ENCODE peak calls at places on chromosome 1, in nine cellular contexts. Z, R, L, X, N, P, Y, U and D are unnamed samples.
A peak's percentile ranks its signal among the peaks of the same experiment; 100 is the strongest.

GRCh38 chr1:204478166-204478899 is 16.3 kb downstream of the PIK3C2B start:
- DNase-seq in N (no peak), R (no peak), P (no peak), L (no peak), Y (no peak), U (no peak), X (no peak), Z (no peak), D (peak; percentile 40)

GRCh38 chr1:44543816-44544185 is 130.5 kb downstream of the TMEM53 start:
- DNase-seq in N (no peak), U (no peak), X (no peak), L (peak; percentile 80), Z (no peak), P (no peak), Y (no peak), R (no peak), D (peak; percentile 68)

GRCh38 chr1:93960641-93961147 is 51.5 kb upstream of the GCLM start:
- DNase-seq in R (no peak), L (no peak), Y (no peak), Z (no peak), N (no peak), P (peak; percentile 52), U (no peak), X (no peak), D (no peak)

GRCh38 chr1:202964755-202965440 is 2.2 kb downstream of the CYB5R1 start:
- DNase-seq in Y (no peak), R (peak; percentile 73), P (no peak), X (no peak), N (peak; percentile 59), U (no peak), Z (peak; percentile 75), L (peak; percentile 81), D (no peak)

GRCh38 chr1:13593511-13594131 is 10.0 kb downstream of the PDPN start:
- DNase-seq in Y (peak; percentile 90), P (peak; percentile 65), R (peak; percentile 94), Z (peak; percentile 31), N (peak; percentile 6), U (no peak), L (peak; percentile 70), X (peak; percentile 49), D (peak; percentile 50)

GRCh38 chr1:93839307-93839706 is 39.7 kb downstream of the DNTTIP2 start:
- DNase-seq in Z (no peak), U (no peak), N (peak; percentile 78), L (no peak), X (no peak), Y (no peak), R (peak; percentile 92), P (no peak), D (no peak)

GRCh38 chr1:225462714-225463574 is 35.1 kb upstream of the LBR start:
- DNase-seq in X (no peak), U (no peak), Z (no peak), R (no peak), N (no peak), L (peak; percentile 69), P (no peak), Y (peak; percentile 84), D (no peak)

GRCh38 chr1:40404670-40405462 is 31.3 kb downstream of the SMAP2 start:
- DNase-seq in P (peak; percentile 59), R (peak; percentile 77), N (peak; percentile 31), L (no peak), Z (no peak), U (no peak), X (no peak), Y (no peak), D (peak; percentile 49)

GRCh38 chr1:200971955-200972711 is 51.4 kb downstream of the KIF21B start:
- DNase-seq in N (peak; percentile 38), Z (peak; percentile 70), L (peak; percentile 90), U (peak; percentile 55), P (peak; percentile 80), X (peak; percentile 84), R (peak; percentile 79), Y (peak; percentile 81), D (peak; percentile 97)

GRCh38 chr1:22613226-22613918 is 23.1 kb upstream of the C1QA start:
- DNase-seq in N (no peak), L (no peak), R (no peak), Z (no peak), P (no peak), U (no peak), X (no peak), Y (no peak), D (no peak)

GRCh38 chr1:197397899-197398298 is 129.8 kb downstream of the CRB1 start:
- DNase-seq in R (no peak), N (no peak), X (no peak), Y (no peak), Z (no peak), P (no peak), U (no peak), L (no peak), D (no peak)

GRCh38 chr1:41361495-41362356 is 492 bp downstream of the FOXO6 start:
- DNase-seq in P (peak; percentile 69), Z (no peak), L (peak; percentile 75), R (no peak), U (no peak), Y (no peak), N (no peak), X (peak; percentile 62), D (peak; percentile 86)

GRCh38 chr1:220313576-220313975 is 41.3 kb upstream of the RAB3GAP2 start:
- DNase-seq in L (no peak), Y (no peak), P (peak; percentile 14), U (no peak), Z (no peak), R (no peak), N (no peak), X (no peak), D (no peak)

GRCh38 chr1:246631426-246631825 is 65.2 kb downstream of the CNST start:
- DNase-seq in Z (no peak), U (no peak), L (no peak), X (no peak), P (no peak), Y (no peak), N (peak; percentile 22), R (no peak), D (no peak)

GRCh38 chr1:16032388-16033100 is 10.7 kb downstream of the CLCNKA start:
- DNase-seq in N (peak; percentile 79), Z (peak; percentile 88), Y (peak; percentile 96), U (peak; percentile 6), X (peak; percentile 89), L (peak; percentile 99), P (peak; percentile 95), R (peak; percentile 90), D (peak; percentile 99)

GRCh38 chr1:197526736-197527371 is 248.4 kb downstream of the DENND1B start:
- DNase-seq in P (peak; percentile 63), Y (no peak), X (no peak), U (no peak), N (no peak), Z (no peak), L (no peak), R (peak; percentile 57), D (no peak)

GRCh38 chr1:225825078-225825477 is 15.2 kb downstream of the EPHX1 start:
- DNase-seq in R (no peak), Y (no peak), Z (peak; percentile 73), X (peak; percentile 35), U (no peak), P (peak; percentile 55), N (no peak), L (no peak), D (peak; percentile 41)

GRCh38 chr1:197725044-197725443 is 50.2 kb downstream of the DENND1B start:
- DNase-seq in L (no peak), N (no peak), P (no peak), R (peak; percentile 33), U (no peak), Z (no peak), X (no peak), Y (no peak), D (no peak)

GRCh38 chr1:155932487-155932886 is 1.7 kb downstream of the KHDC4 start:
- DNase-seq in R (no peak), P (no peak), X (no peak), Z (no peak), Y (no peak), N (no peak), U (no peak), L (no peak), D (no peak)
- H3K4me3 ChIP-seq in R (peak overlapping the region; percentile 0), P (peak overlapping the region; percentile 85), X (no peak overlapping the region), Z (peak overlapping the region; percentile 84), Y (no peak overlapping the region), N (peak overlapping the region; percentile 17), U (no peak overlapping the region), L (peak overlapping the region; percentile 100), D (no peak overlapping the region)

GRCh38 chr1:116806671-116807070 is 52.4 kb downstream of the CD2 start:
- DNase-seq in X (no peak), N (no peak), Y (no peak), U (no peak), R (no peak), L (no peak), Z (no peak), P (no peak), D (no peak)
- H3K36me3 ChIP-seq in X (no peaks in the 10 kb centered on the region), N (no peaks in the 10 kb centered on the region), Y (no peaks in the 10 kb centered on the region), U (no peaks in the 10 kb centered on the region), R (no peaks in the 10 kb centered on the region), L (no peaks in the 10 kb centered on the region), Z (no peaks in the 10 kb centered on the region), P (no peaks in the 10 kb centered on the region), D (no peaks in the 10 kb centered on the region)

DNA sequence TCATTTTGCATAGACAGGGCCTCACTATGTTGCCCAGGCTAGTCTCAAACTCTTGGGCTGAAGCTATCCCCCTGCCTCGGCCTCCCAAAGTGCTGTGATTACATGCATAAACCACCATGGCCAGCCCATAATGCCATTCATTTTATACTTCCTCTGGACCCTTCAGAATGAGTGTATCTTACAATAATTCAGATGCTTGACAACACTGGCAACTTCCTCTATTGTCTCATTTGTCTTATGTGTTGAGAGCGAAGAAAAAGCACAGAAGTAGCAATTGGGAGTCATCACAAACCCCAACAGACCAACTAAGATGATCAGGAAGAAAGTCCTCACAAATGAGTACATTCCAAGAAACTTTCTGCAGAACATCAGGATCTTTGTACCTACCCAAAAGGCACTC is 192.0 kb downstream of the RERE start:
- DNase-seq in X (no peak), R (no peak), L (no peak), U (no peak), P (no peak), Y (no peak), Z (no peak), N (no peak), D (no peak)
- H3K4me3 ChIP-seq in X (no peak overlapping the region), R (no peak overlapping the region), L (no peak overlapping the region), U (no peak overlapping the region), P (no peak overlapping the region), Y (no peak overlapping the region), Z (no peak overlapping the region), N (no peak overlapping the region), D (no peak overlapping the region)

GRCh38 chr1:227764019-227764391 is 28.8 kb downstream of the SNAP47 start:
- DNase-seq in R (no peak), Z (no peak), L (no peak), U (no peak), N (no peak), P (no peak), X (no peak), Y (no peak), D (peak; percentile 43)

GRCh38 chr1:227763246-227764018 is 28.2 kb downstream of the SNAP47 start:
- DNase-seq in Z (no peak), X (no peak), L (no peak), R (no peak), U (no peak), P (no peak), N (no peak), Y (no peak), D (peak; percentile 55)

GRCh38 chr1:227766015-227766634 is 30.9 kb downstream of the SNAP47 start:
- DNase-seq in N (no peak), L (no peak), Z (peak; percentile 60), X (no peak), R (no peak), P (peak; percentile 43), U (peak; percentile 63), Y (no peak), D (peak; percentile 43)

GRCh38 chr1:227766653-227767277 is 31.5 kb downstream of the SNAP47 start:
- DNase-seq in U (no peak), L (no peak), N (no peak), P (no peak), X (no peak), Y (no peak), Z (no peak), R (no peak), D (peak; percentile 52)

GRCh38 chr1:227765261-227766014 is 30.2 kb downstream of the SNAP47 start:
- DNase-seq in X (no peak), L (no peak), U (no peak), R (no peak), Z (no peak), P (no peak), Y (no peak), N (no peak), D (peak; percentile 35)
- H3K36me3 ChIP-seq in X (no peaks in the 10 kb centered on the region), L (peaks cover 49% of the 10 kb centered on the region), U (peaks cover 6% of the 10 kb centered on the region), R (peaks cover 17% of the 10 kb centered on the region), Z (peaks cover 73% of the 10 kb centered on the region), P (peaks cover 3% of the 10 kb centered on the region), Y (peaks cover 12% of the 10 kb centered on the region), N (peaks cover 31% of the 10 kb centered on the region), D (peaks cover 19% of the 10 kb centered on the region)